ENCODE peak calls at places on chromosomes 4 and X, in seven cellular contexts. N, Y, U, T, F, H and D are unnamed samples.

GRCh38 chr4:81215219-81215892 is at the start of gene PRKG2:
- DNase-seq in T (no peak), N (no peak), Y (peak; percentile 79), H (peak; percentile 59), U (no peak), F (no peak), D (no peak)

GRCh38 chr4:86521373-86521969 is 72.6 kb upstream of the PTPN13 start:
- DNase-seq in N (no peak), T (no peak), H (no peak), U (no peak), F (no peak), Y (no peak), D (no peak)

GRCh38 chrX:9339603-9340569 is 125.0 kb upstream of the TBL1X start:
- DNase-seq in T (no peak), F (no peak), N (no peak), H (peak; percentile 50), U (no peak), Y (peak; percentile 67), D (no peak)

GRCh38 chrX:119398974-119399771 is at the start of gene SLC25A43:
- DNase-seq in T (peak; percentile 33), F (no peak), Y (peak; percentile 68), N (no peak), U (peak; percentile 22), H (peak; percentile 51), D (peak; percentile 38)

GRCh38 chr4:17494833-17495232 is 17.1 kb downstream of the QDPR start:
- DNase-seq in N (no peak), T (no peak), U (no peak), Y (no peak), F (no peak), H (no peak), D (no peak)

GRCh38 chrX:45767021-45767491 is 566.4 kb upstream of the DIPK2B start:
- DNase-seq in F (no peak), T (peak; percentile 23), Y (no peak), U (no peak), H (peak; percentile 73), N (no peak), D (no peak)

GRCh38 chr4:110629214-110629754 is 6.4 kb upstream of the PITX2 start:
- DNase-seq in U (no peak), H (no peak), F (no peak), T (no peak), Y (no peak), N (no peak), D (no peak)

GRCh38 chrX:102720237-102721168 is at the start of gene GPRASP3:
- DNase-seq in F (peak; percentile 18), H (peak; percentile 65), U (peak; percentile 66), Y (peak; percentile 90), N (no peak), T (peak; percentile 4), D (peak; percentile 73)

GRCh38 chr4:145097331-145097820 is 620 bp downstream of the ANAPC10 start:
- DNase-seq in T (no peak), F (no peak), H (no peak), N (no peak), U (no peak), Y (no peak), D (no peak)

GRCh38 chr4:79584902-79585301 is 176.9 kb upstream of the GK2 start:
- DNase-seq in F (no peak), H (no peak), U (no peak), T (peak; percentile 14), N (no peak), Y (no peak), D (no peak)

GRCh38 chrX:13223868-13224555 is 95.8 kb downstream of the ATXN3L start:
- DNase-seq in T (no peak), U (no peak), Y (no peak), H (peak; percentile 93), F (peak; percentile 86), N (peak; percentile 41), D (no peak)

GRCh38 chrX:105645667-105646354 is 176.5 kb upstream of the NRK start:
- DNase-seq in U (no peak), T (no peak), H (peak; percentile 21), Y (no peak), F (no peak), N (no peak), D (no peak)

GRCh38 chrX:124347242-124347641 is 879 bp downstream of the SH2D1A start:
- DNase-seq in N (no peak), Y (no peak), U (no peak), F (no peak), H (no peak), T (no peak), D (no peak)

GRCh38 chrX:136047001-136047642 is 61.9 kb downstream of the SLC9A6 start:
- DNase-seq in Y (no peak), H (no peak), U (no peak), F (no peak), N (no peak), T (no peak), D (no peak)

GRCh38 chr4:125169192-125169591 is 145.6 kb upstream of the FAT4 start:
- DNase-seq in Y (no peak), N (no peak), U (no peak), F (no peak), H (no peak), T (no peak), D (no peak)

GRCh38 chr4:35500812-35501211 is 743.5 kb downstream of the ARAP2 start:
- DNase-seq in H (no peak), U (no peak), T (no peak), N (no peak), Y (no peak), F (no peak), D (no peak)

GRCh38 chr4:189202869-189203271 is 737.8 kb upstream of the FRG1 start:
- DNase-seq in U (no peak), H (peak; percentile 34), N (no peak), T (no peak), F (no peak), Y (no peak), D (no peak)

GRCh38 chr4:174631901-174632758 is 109.8 kb upstream of the HPGD start:
- DNase-seq in H (peak; percentile 68), T (peak; percentile 33), U (no peak), F (no peak), Y (no peak), N (no peak), D (peak; percentile 44)

GRCh38 chrX:124239911-124240310 is 92.5 kb upstream of the TEX13D start:
- DNase-seq in N (no peak), U (no peak), Y (no peak), H (no peak), T (no peak), F (no peak), D (no peak)

GRCh38 chr4:103996059-103996458 is 276.3 kb upstream of the TACR3 start:
- DNase-seq in F (no peak), U (no peak), Y (no peak), T (no peak), H (peak; percentile 4), N (no peak), D (no peak)

GRCh38 chr4:7267829-7268228 is 75.5 kb downstream of the SORCS2 start:
- DNase-seq in U (no peak), H (no peak), Y (no peak), N (no peak), T (no peak), F (no peak), D (no peak)

GRCh38 chrX:79080131-79080530 is 64.4 kb upstream of the GPR174 start:
- DNase-seq in F (no peak), H (peak; percentile 35), U (no peak), N (no peak), T (no peak), Y (no peak), D (no peak)

DNA sequence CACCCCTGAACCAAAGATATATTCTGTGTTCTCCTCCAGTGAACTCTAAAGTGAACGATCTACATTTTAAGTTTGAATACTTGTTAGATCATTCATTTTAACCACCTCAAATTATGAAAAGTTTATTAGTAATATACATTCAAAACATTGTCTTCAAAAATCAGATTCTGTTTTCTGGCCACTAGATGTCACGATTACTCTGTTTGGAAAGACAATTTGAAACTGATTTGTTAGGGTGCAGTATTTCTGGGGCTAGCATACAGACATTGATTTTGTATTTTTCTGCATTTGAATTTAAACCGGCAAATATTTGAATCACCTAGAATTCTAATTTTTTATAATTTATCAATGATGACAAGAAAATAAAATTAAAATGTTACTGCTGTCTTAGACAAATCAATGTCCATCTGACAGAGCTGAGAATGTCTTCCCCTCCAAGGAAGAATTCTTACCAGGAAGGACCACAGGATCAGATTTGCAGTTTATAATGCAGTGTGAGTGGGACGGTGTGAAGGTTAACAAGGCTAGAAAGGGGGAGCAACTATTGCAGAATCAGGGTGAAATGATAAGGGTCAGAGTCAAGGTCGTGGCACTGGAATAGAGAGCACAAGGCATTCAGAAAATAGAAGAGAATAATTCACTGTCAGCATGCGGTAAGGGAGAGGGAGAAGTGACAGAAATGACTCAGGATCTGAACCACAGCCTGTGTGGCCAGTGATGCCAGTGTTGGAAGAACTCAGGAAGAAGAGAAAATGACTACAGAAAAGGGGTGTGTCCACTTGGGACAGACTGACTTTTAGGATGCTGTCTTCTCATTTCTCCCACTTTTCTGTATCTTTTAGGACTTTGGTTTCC is 91.6 kb downstream of the ANXA10 start:
- DNase-seq in F (no peak), U (no peak), H (peak; percentile 59), T (no peak), Y (no peak), N (no peak), D (no peak)
- TF ChIP-seq CTCF in F (peak; percentile 48), U (peak; percentile 24), H (peak; percentile 53), T (no peak), Y (peak; percentile 49), N (peak; percentile 53), D (peak; percentile 34)

GRCh38 chr4:173520921-173521473 is 9.0 kb downstream of the HAND2 start:
- DNase-seq in U (peak; percentile 21), H (no peak), Y (no peak), N (no peak), F (no peak), T (no peak), D (no peak)
- H3K27me3 ChIP-seq in U (no peaks in the 10 kb centered on the region), H (peaks cover 10% of the 10 kb centered on the region), Y (no peaks in the 10 kb centered on the region), N (no peaks in the 10 kb centered on the region), F (peaks cover 100% of the 10 kb centered on the region), T (peaks cover 98% of the 10 kb centered on the region), D (no peaks in the 10 kb centered on the region)

DNA sequence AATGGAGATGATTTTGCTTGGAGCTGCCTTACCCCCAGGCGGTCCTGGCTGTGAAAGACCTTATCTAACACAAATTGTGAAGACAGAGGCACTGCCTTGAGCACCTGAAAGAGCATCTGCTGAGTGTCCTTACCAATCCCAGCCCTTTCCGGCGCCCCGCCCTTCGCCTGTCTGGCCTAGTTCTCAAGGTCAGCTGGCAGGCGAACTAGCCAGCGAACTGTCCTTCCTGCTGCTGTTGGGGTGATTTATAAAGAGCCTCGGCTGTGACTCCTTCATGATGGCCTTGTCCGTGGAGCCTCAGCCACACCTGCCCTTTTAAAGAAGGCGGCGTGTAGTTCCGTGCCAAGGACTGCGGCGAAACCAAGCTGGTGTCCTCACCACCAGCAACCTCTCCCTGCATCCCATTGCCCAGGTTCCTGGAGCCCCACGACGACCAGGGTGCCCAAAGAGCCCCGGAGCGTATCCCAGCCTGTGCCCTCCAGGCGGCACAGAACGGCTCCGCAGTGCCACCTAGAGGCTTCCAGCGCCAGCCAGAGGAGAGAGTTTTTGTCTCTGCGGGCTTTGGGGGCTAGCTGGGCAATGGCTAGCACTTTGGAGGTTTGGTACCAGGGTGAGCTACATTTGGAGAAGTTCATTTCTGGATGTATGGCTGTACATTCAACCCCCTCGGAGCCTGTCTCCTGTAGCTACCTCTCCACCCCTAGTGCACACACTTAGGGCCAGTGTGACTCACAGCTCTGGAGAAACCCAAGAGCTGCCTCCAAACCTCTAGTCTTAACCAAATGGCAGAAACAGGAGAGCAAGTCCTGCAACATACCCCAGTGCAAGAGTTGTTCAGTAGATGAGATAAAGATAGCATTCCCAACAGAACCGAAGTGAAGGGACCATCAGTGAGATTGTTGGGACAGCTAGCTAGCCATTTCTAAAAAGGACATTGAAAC is 36.8 kb upstream of the VMA21 start:
- DNase-seq in U (no peak), N (no peak), T (peak; percentile 3), F (no peak), H (peak; percentile 10), Y (peak; percentile 49), D (peak; percentile 42)
- TF ChIP-seq CTCF in U (no peak), N (peak; percentile 73), T (peak; percentile 37), F (peak; percentile 73), H (peak; percentile 72), Y (peak; percentile 38), D (peak; percentile 63)

GRCh38 chr4:8506373-8507250 is 66.0 kb downstream of the TRMT44 start:
- DNase-seq in U (peak; percentile 56), H (peak; percentile 83), T (no peak), F (no peak), Y (peak; percentile 54), N (peak; percentile 78), D (no peak)
- H3K27me3 ChIP-seq in U (no peaks in the 10 kb centered on the region), H (no peaks in the 10 kb centered on the region), T (no peaks in the 10 kb centered on the region), F (peaks cover 27% of the 10 kb centered on the region), Y (no peaks in the 10 kb centered on the region), N (peaks cover 3% of the 10 kb centered on the region), D (no peaks in the 10 kb centered on the region)